ENCODE peak calls at places on chromosomes 6 and 20, in six cellular contexts. Z is AG04450, I is neural progenitor cell, H is left lung, W is tibial artery, G is neuronal stem cell. Q is an unnamed sample.

GRCh38 chr6:35600659-35601125 is 88.0 kb upstream of the TULP1 start:
- DNase-seq in G (no peak), Z (no peak), H (no peak), W (no peak), I (no peak), Q (no peak)

GRCh38 chr20:16684416-16684815 is 45.4 kb upstream of the SNRPB2 start:
- DNase-seq in G (no peak), I (no peak), Z (no peak), H (no peak), W (no peak), Q (no peak)

GRCh38 chr6:14804001-14804401 is 441.9 kb upstream of the JARID2 start:
- DNase-seq in Z (no peak), G (no peak), W (no peak), I (no peak), H (no peak), Q (peak; percentile 18)

GRCh38 chr6:127690092-127690491 is 113.1 kb downstream of the C6orf58 start:
- DNase-seq in H (no peak), W (no peak), G (peak; percentile 20), Z (peak; percentile 1), I (peak; percentile 34), Q (no peak)

GRCh38 chr20:45377191-45377775 is 842 bp downstream of the TP53TG5 start:
- DNase-seq in G (no peak), W (no peak), Z (no peak), I (no peak), H (no peak), Q (no peak)

GRCh38 chr6:48977573-48977972 is 485.5 kb downstream of the MMUT start:
- DNase-seq in I (no peak), H (no peak), W (no peak), G (no peak), Z (no peak), Q (no peak)

GRCh38 chr20:57082546-57082945 is 183.9 kb downstream of the BMP7 start:
- DNase-seq in W (no peak), Z (no peak), H (peak; percentile 75), I (no peak), G (no peak), Q (no peak)

GRCh38 chr6:142822383-142822782 is 122.6 kb downstream of the HIVEP2 start:
- DNase-seq in Z (no peak), W (no peak), I (no peak), G (no peak), H (no peak), Q (no peak)

GRCh38 chr6:158649289-158650143 is at the start of gene SYTL3:
- DNase-seq in Z (no peak), I (no peak), W (peak; percentile 76), G (no peak), H (peak; percentile 86), Q (no peak)

GRCh38 chr20:62927128-62927705 is 912 bp upstream of the DIDO1 start:
- DNase-seq in I (no peak), H (no peak), G (no peak), Z (no peak), W (peak; percentile 59), Q (no peak)

GRCh38 chr20:5877128-5877527 is 73.2 kb downstream of the TRMT6 start:
- DNase-seq in Z (no peak), G (no peak), H (no peak), W (no peak), I (no peak), Q (no peak)

GRCh38 chr6:13239530-13240455 is 88.5 kb downstream of the TBC1D7 start:
- DNase-seq in I (no peak), H (no peak), G (no peak), Z (no peak), W (no peak), Q (no peak)

GRCh38 chr20:2846698-2847097 is 6.2 kb downstream of the VPS16 start:
- DNase-seq in W (no peak), Z (no peak), H (no peak), I (no peak), G (no peak), Q (no peak)

GRCh38 chr6:104887350-104887749 is 27.6 kb upstream of the HACE1 start:
- DNase-seq in G (peak; percentile 31), H (no peak), Z (peak; percentile 6), I (peak; percentile 74), W (no peak), Q (no peak)

GRCh38 chr20:15699431-15700146 is 873.7 kb downstream of the KIF16B start:
- DNase-seq in H (no peak), G (no peak), I (no peak), Z (no peak), W (no peak), Q (no peak)

GRCh38 chr6:170448317-170448716 is 104.8 kb downstream of the PSMB1 start:
- DNase-seq in Z (no peak), G (no peak), W (no peak), H (no peak), I (no peak), Q (no peak)

GRCh38 chr6:12028194-12028593 is 16.1 kb downstream of the HIVEP1 start:
- DNase-seq in H (no peak), G (no peak), Z (no peak), W (no peak), I (no peak), Q (no peak)

GRCh38 chr6:12026833-12027232 is 14.7 kb downstream of the HIVEP1 start:
- DNase-seq in Z (no peak), I (no peak), W (no peak), H (no peak), G (no peak), Q (no peak)

GRCh38 chr6:12026120-12026519 is 14.0 kb downstream of the HIVEP1 start:
- DNase-seq in G (no peak), Z (no peak), H (no peak), W (no peak), I (no peak), Q (no peak)

GRCh38 chr6:12022903-12023522 is 10.9 kb downstream of the HIVEP1 start:
- DNase-seq in I (peak; percentile 36), W (no peak), G (no peak), Z (no peak), H (no peak), Q (no peak)

GRCh38 chr6:12024715-12025434 is 12.8 kb downstream of the HIVEP1 start:
- DNase-seq in H (no peak), W (no peak), G (no peak), I (no peak), Z (peak; percentile 84), Q (no peak)
- H3K27ac ChIP-seq in H (no peak overlapping the region), W (peak overlapping the region; percentile 36), G (no peak overlapping the region), I (no peak overlapping the region), Z (peak overlapping the region; percentile 88), Q (peak overlapping the region; percentile 52)

DNA sequence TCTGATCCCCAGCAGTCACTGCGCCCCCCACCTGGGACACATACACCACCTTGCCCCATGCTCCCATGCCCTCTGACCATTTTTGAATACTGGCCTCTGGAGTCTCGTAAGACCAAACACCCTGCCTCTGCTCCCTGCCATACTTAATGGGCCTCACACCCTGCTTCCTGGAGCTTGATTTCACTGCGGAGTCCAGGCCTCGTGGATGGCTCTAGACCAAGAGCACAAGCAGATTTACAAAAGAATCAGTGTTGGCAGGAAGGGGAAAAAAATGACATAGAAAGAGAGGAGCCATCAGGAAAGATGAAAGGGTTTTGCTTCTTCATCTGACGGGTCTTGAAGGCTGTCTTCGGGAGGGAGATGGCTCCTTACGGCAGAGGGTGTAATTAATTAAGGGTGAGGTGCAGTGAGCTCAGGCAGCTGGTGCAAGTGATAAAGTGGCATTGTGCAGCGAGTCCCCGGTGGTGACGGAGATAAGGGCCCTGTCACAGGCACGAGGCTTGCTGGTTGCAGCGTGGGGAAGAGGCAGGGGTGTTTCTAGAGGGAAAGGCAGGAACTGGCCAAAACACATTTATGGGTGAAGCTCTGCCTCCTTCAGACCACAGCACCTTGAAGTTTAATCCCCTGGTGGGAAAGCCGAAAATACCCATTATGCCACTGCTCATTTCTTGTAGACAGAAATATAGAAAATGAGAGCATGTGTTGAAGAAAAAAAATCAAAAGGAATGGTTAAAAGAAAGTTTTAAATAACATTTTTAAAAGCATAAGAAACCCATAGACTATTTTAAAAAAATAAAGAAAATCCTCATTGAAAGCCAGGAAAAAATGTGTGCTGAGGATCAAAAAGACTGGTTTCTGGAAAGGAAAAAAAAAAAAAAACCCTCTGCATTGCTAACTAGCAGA is 128.6 kb upstream of the LRFN2 start:
- DNase-seq in Z (no peak), G (no peak), I (peak; percentile 21), W (no peak), H (no peak), Q (no peak)
- H3K27ac ChIP-seq in Z (no peak overlapping the region), G (no peak overlapping the region), I (no peak overlapping the region), W (no peak overlapping the region), H (no peak overlapping the region), Q (no peak overlapping the region)

GRCh38 chr6:38113810-38114577 is 294.5 kb downstream of the ZFAND3 start:
- DNase-seq in W (no peak), I (no peak), G (no peak), H (no peak), Z (no peak), Q (no peak)

GRCh38 chr6:38114976-38115632 is 295.6 kb downstream of the ZFAND3 start:
- DNase-seq in G (no peak), H (no peak), Z (peak; percentile 15), I (no peak), W (no peak), Q (no peak)

GRCh38 chr6:38117281-38117680 is 297.8 kb downstream of the ZFAND3 start:
- DNase-seq in Z (no peak), W (no peak), I (no peak), G (no peak), H (no peak), Q (no peak)

GRCh38 chr6:38115633-38116022 is 296.1 kb downstream of the ZFAND3 start:
- DNase-seq in G (no peak), Z (no peak), H (no peak), W (no peak), I (no peak), Q (no peak)

DNA sequence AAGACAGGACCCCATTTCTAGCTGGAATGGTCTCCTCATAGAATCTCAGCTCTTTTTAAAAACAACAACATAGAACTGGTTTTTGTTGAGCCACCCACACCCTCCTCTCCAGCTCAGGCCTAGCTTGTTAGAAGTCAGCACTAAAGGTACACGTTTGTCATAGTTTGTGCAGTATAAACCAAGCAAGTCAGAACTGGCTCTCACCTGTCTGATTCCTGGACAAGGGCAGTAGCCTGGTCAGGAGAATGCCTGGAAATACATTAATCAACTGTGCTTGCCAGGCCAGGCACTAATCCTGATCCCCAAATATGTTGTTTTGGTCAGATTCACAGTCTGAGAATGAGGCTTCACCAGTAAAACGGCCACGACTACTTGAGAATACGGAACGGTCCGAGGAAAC is 296.7 kb downstream of the ZFAND3 start:
- DNase-seq in Z (no peak), H (no peak), W (no peak), G (no peak), I (no peak), Q (peak; percentile 61)
- H3K27ac ChIP-seq in Z (no peak overlapping the region), H (no peak overlapping the region), W (no peak overlapping the region), G (no peak overlapping the region), I (no peak overlapping the region), Q (peak overlapping the region; percentile 64)

DNA sequence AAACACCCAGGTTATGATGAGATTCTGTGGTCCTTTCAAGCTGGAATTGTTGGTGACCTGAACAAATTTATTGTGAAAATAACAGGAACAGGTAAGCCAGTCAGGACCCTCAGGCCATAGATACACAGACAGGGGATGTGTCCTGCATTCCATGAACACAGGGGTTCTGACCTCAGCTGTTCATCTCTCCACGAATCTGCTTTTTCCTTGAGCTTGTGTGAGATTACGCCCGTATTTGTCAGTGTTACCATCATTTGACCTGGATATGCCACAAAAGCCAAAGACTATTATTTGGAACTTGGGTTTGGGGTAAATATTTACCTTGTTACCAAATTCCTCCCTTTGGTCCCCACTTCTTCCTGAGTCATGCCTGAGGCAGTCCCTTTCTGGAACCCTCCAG is 288.9 kb downstream of the PREX1 start:
- DNase-seq in I (no peak), Z (no peak), W (no peak), G (no peak), H (no peak), Q (no peak)
- H3K27ac ChIP-seq in I (no peak overlapping the region), Z (no peak overlapping the region), W (no peak overlapping the region), G (peak overlapping the region; percentile 74), H (no peak overlapping the region), Q (peak overlapping the region; percentile 22)